ENCODE peak calls at places on chromosomes 2 and 18, in nine cellular contexts. O, L, D, Q, X, N, Y, T and B are unnamed samples.

GRCh38 chr2:28613616-28614501 is 118.0 kb downstream of the PLB1 start:
- DNase-seq in T (no peak), Q (no peak), Y (no peak), X (no peak), D (no peak), L (peak; percentile 42), N (no peak), O (no peak), B (no peak)

GRCh38 chr2:28004086-28004485 is 113.6 kb downstream of the BABAM2 start:
- DNase-seq in L (no peak), X (no peak), Q (no peak), T (no peak), D (peak; percentile 31), N (no peak), Y (no peak), O (no peak), B (no peak)

GRCh38 chr18:31658670-31659573 is 25.5 kb downstream of the B4GALT6 start:
- DNase-seq in O (no peak), N (no peak), T (no peak), L (no peak), D (no peak), Q (no peak), X (no peak), Y (no peak), B (no peak)

GRCh38 chr2:46167924-46168323 is 129.3 kb upstream of the EPAS1 start:
- DNase-seq in T (no peak), X (no peak), L (no peak), N (no peak), D (no peak), O (no peak), Y (no peak), Q (no peak), B (no peak)

GRCh38 chr2:240416821-240417220 is 18.6 kb upstream of the GPC1 start:
- DNase-seq in T (no peak), L (no peak), O (no peak), X (no peak), Q (no peak), D (no peak), Y (no peak), N (no peak), B (no peak)

GRCh38 chr2:13390676-13391075 is 673.9 kb downstream of the TRIB2 start:
- DNase-seq in T (no peak), Y (no peak), N (no peak), D (no peak), L (no peak), X (no peak), Q (no peak), O (no peak), B (no peak)

GRCh38 chr2:129757915-129758421 is 221.5 kb upstream of the RAB6C start:
- DNase-seq in Y (no peak), L (no peak), Q (no peak), D (no peak), T (no peak), O (peak; percentile 33), N (no peak), X (no peak), B (no peak)

GRCh38 chr2:113007250-113007649 is 2.0 kb downstream of the IL36A start:
- DNase-seq in D (no peak), Y (no peak), T (no peak), X (no peak), L (no peak), N (no peak), O (no peak), Q (no peak), B (no peak)

GRCh38 chr18:48848641-48849143 is 102.1 kb downstream of the SMAD7 start:
- DNase-seq in L (no peak), D (peak; percentile 46), Y (no peak), Q (no peak), X (no peak), N (no peak), T (no peak), O (no peak), B (no peak)

GRCh38 chr18:50395093-50395492 is 20.2 kb downstream of the SKA1 start:
- DNase-seq in X (no peak), N (no peak), O (no peak), Q (no peak), L (no peak), T (no peak), Y (no peak), D (no peak), B (no peak)

GRCh38 chr18:79692886-79693285 is 13.3 kb downstream of the CTDP1 start:
- DNase-seq in X (peak; percentile 65), N (peak; percentile 53), T (no peak), Q (no peak), O (no peak), Y (no peak), L (no peak), D (no peak), B (no peak)

GRCh38 chr18:48222118-48222517 is 187.1 kb downstream of the ZBTB7C start:
- DNase-seq in Y (peak; percentile 61), O (no peak), D (peak; percentile 19), N (no peak), X (no peak), L (peak; percentile 10), Q (no peak), T (peak; percentile 50), B (no peak)

GRCh38 chr2:48844418-48845155 is 89.1 kb upstream of the LHCGR start:
- DNase-seq in O (no peak), N (no peak), X (no peak), L (no peak), T (no peak), Y (no peak), D (no peak), Q (no peak), B (no peak)

GRCh38 chr18:7605705-7606104 is 38.6 kb downstream of the PTPRM start:
- DNase-seq in T (no peak), X (no peak), O (no peak), D (no peak), Y (no peak), Q (no peak), L (no peak), N (no peak), B (no peak)
- TF ChIP-seq POLR2A in T (no peak), X (no peak), O (no peak), D (no peak), Y (no peak), Q (no peak), L (no peak), N (no peak), B (no peak)

GRCh38 chr2:168798888-168799410 is 3.5 kb upstream of the NOSTRIN start:
- DNase-seq in L (no peak), D (no peak), Y (no peak), O (no peak), Q (peak; percentile 29), N (no peak), X (no peak), T (no peak), B (no peak)

GRCh38 chr2:168801456-168801855 is 981 bp upstream of the NOSTRIN start:
- DNase-seq in D (no peak), T (no peak), N (no peak), L (no peak), O (no peak), Q (no peak), X (no peak), Y (no peak), B (no peak)

GRCh38 chr2:168802825-168803726 is 639 bp downstream of the NOSTRIN start:
- DNase-seq in X (no peak), Q (peak; percentile 42), D (no peak), O (no peak), Y (no peak), L (no peak), N (no peak), T (peak; percentile 22), B (no peak)

GRCh38 chr2:168804214-168804613 is 1.8 kb downstream of the NOSTRIN start:
- DNase-seq in N (no peak), L (no peak), X (no peak), T (no peak), O (no peak), Q (peak; percentile 37), Y (peak; percentile 29), D (no peak), B (no peak)

DNA sequence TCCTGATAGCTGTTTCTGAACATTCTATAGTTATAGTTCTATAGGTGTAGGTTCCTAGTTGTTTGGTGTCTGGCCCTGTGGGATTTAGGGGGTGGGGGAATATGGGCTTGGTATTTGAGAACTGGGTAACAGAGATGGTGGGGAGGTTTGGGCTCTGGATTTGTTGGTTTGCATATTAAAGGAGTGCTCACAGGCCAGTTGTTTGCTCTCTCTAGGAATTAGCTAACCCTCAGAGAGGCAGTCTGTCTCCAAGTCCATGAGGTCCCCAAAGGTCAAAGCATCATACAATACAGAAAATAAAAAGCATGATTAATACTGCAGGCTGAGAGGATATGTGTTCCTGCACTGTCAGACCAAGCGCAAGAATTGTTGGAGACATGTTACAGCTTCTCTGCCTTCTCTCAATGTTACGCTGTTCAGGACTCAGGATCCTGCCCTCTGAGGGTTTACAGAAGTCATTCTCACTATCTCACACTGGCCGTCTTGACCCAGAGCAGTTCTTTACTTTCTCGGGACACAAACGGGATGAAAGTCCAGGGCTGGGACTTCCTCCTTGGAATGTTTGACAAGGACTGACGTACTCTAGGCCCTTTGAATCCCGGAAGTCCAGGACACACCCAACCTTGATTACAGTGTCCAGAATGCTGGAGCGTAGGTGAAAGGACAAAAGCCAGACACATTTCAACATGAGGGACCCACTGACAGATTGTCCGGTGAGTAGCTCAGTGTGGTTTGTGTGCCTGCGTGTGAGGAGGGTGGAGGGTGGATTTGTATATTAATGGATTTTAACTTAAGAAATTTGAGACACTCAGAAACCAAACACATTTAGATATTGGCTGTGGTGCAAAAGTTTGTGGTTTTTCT is at the start of gene NOSTRIN:
- DNase-seq in D (peak; percentile 92), T (peak; percentile 83), L (peak; percentile 14), Q (peak; percentile 70), X (no peak), N (no peak), O (no peak), Y (peak; percentile 35), B (peak; percentile 14)
- TF ChIP-seq EP300 in D (no peak), T (peak; percentile 76), L (no peak), Q (peak; percentile 45), X (peak; percentile 91), N (no peak), O (no peak), Y (no peak), B (peak; percentile 55)

GRCh38 chr18:12657849-12658829 is at the start of gene SPIRE1:
- DNase-seq in L (peak; percentile 29), D (peak; percentile 53), X (peak; percentile 95), T (peak; percentile 70), Q (peak; percentile 73), Y (peak; percentile 50), N (peak; percentile 86), O (no peak), B (peak; percentile 59)
- TF ChIP-seq POLR2A in L (no peak), D (peak; percentile 59), X (no peak), T (peak; percentile 25), Q (no peak), Y (peak; percentile 36), N (no peak), O (no peak), B (peak; percentile 81)

DNA sequence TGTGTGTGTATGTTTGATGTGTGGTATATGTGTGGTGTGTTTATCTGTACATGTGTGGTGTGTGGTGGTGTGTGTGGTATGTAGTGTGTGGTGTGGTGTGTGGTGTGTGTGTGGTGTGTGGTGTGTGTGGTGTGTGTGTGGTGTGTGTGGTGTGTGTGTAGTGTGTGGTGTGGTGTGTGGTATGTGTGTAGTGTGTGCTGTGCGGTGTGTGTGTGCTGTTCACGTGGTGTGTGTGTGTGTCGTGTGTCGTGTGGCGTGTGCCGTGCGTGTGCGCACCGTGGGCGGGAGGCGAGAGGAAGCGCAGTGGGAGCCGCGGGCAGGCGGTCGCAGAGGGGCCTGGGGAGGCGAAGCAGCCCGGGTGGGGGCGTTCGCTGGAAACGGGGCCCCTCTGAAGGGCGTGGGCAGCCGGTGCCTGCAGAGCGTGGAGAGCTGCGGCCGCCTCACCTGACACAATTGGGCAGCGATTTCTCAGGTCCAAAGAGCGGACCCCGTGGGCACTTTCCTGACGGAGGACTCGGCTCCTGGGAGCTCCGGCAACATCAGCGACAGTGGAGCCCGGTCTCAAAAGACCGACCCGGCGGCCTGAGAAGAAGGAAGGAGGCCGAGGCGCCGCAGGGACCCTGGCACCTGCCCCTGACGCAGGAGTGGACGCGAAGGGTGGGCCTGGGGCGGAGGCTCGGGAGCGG is 741.1 kb upstream of the SALL3 start:
- DNase-seq in N (no peak), X (peak; percentile 73), O (no peak), Q (no peak), T (no peak), D (no peak), Y (no peak), L (no peak), B (no peak)
- TF ChIP-seq EP300 in N (no peak), X (no peak), O (no peak), Q (no peak), T (no peak), D (no peak), Y (no peak), L (no peak), B (no peak)